ENCODE peak calls at places on chromosomes 13 and 19, in ten cellular contexts. One of them, this sample, is unnamed.

GRCh38 chr19:31127132-31127967 is 221.9 kb downstream of the TSHZ3 start:
- DNase-seq in AG10803: peak
- DNase-seq in mesothelial cell of epicardium: no peak
- DNase-seq in GM10248: no peak
- DNase-seq in bronchial epithelial cell: peak
- DNase-seq in A549: peak
- DNase-seq in cardiac fibroblast: peak
- DNase-seq in MCF 10A: peak
- DNase-seq in thoracic aorta: no peak
- DNase-seq in heart left ventricle: no peak
- DNase-seq in this sample: no peak

GRCh38 chr19:58037927-58038687 is 4.3 kb downstream of the ZSCAN1 start:
- DNase-seq in AG10803: no peak
- DNase-seq in mesothelial cell of epicardium: no peak
- DNase-seq in GM10248: no peak
- DNase-seq in bronchial epithelial cell: no peak
- DNase-seq in A549: no peak
- DNase-seq in cardiac fibroblast: no peak
- DNase-seq in MCF 10A: no peak
- DNase-seq in thoracic aorta: no peak
- DNase-seq in heart left ventricle: no peak
- DNase-seq in this sample: no peak

GRCh38 chr19:50667177-50667758 is 18.0 kb downstream of the C19orf81 start:
- DNase-seq in AG10803: no peak
- DNase-seq in mesothelial cell of epicardium: no peak
- DNase-seq in GM10248: no peak
- DNase-seq in bronchial epithelial cell: no peak
- DNase-seq in A549: no peak
- DNase-seq in cardiac fibroblast: no peak
- DNase-seq in MCF 10A: no peak
- DNase-seq in thoracic aorta: no peak
- DNase-seq in heart left ventricle: no peak
- DNase-seq in this sample: no peak

GRCh38 chr13:91078093-91078679 is 269.3 kb upstream of the MIR17HG start:
- DNase-seq in AG10803: no peak
- DNase-seq in mesothelial cell of epicardium: no peak
- DNase-seq in GM10248: no peak
- DNase-seq in bronchial epithelial cell: peak
- DNase-seq in A549: peak
- DNase-seq in cardiac fibroblast: peak
- DNase-seq in MCF 10A: peak
- DNase-seq in thoracic aorta: no peak
- DNase-seq in heart left ventricle: no peak
- DNase-seq in this sample: no peak

GRCh38 chr19:23440207-23440606 is 44.9 kb upstream of the ZNF91 start:
- DNase-seq in AG10803: no peak
- DNase-seq in mesothelial cell of epicardium: no peak
- DNase-seq in GM10248: no peak
- DNase-seq in bronchial epithelial cell: no peak
- DNase-seq in A549: peak
- DNase-seq in cardiac fibroblast: no peak
- DNase-seq in MCF 10A: no peak
- DNase-seq in thoracic aorta: no peak
- DNase-seq in heart left ventricle: no peak
- DNase-seq in this sample: no peak

GRCh38 chr19:4084547-4084877 is 17.8 kb upstream of the ZBTB7A start:
- DNase-seq in AG10803: no peak
- DNase-seq in mesothelial cell of epicardium: no peak
- DNase-seq in GM10248: no peak
- DNase-seq in bronchial epithelial cell: no peak
- DNase-seq in A549: no peak
- DNase-seq in cardiac fibroblast: no peak
- DNase-seq in MCF 10A: no peak
- DNase-seq in thoracic aorta: no peak
- DNase-seq in heart left ventricle: peak
- DNase-seq in this sample: no peak

GRCh38 chr19:35759697-35760096 is 1.7 kb downstream of the PROSER3 start:
- DNase-seq in AG10803: no peak
- DNase-seq in mesothelial cell of epicardium: no peak
- DNase-seq in GM10248: no peak
- DNase-seq in bronchial epithelial cell: no peak
- DNase-seq in A549: no peak
- DNase-seq in cardiac fibroblast: no peak
- DNase-seq in MCF 10A: no peak
- DNase-seq in thoracic aorta: no peak
- DNase-seq in heart left ventricle: peak
- DNase-seq in this sample: no peak

GRCh38 chr19:29680447-29680846 is 15.2 kb downstream of the PLEKHF1 start:
- DNase-seq in AG10803: no peak
- DNase-seq in mesothelial cell of epicardium: no peak
- DNase-seq in GM10248: peak
- DNase-seq in bronchial epithelial cell: no peak
- DNase-seq in A549: no peak
- DNase-seq in cardiac fibroblast: no peak
- DNase-seq in MCF 10A: no peak
- DNase-seq in thoracic aorta: no peak
- DNase-seq in heart left ventricle: no peak
- DNase-seq in this sample: no peak

GRCh38 chr19:46416077-46416709 is 2.8 kb upstream of the CCDC8 start:
- DNase-seq in AG10803: peak
- DNase-seq in mesothelial cell of epicardium: peak
- DNase-seq in GM10248: peak
- DNase-seq in bronchial epithelial cell: peak
- DNase-seq in A549: peak
- DNase-seq in cardiac fibroblast: peak
- DNase-seq in MCF 10A: peak
- DNase-seq in thoracic aorta: peak
- DNase-seq in heart left ventricle: peak
- DNase-seq in this sample: peak

GRCh38 chr19:6216996-6217751 is 62.6 kb downstream of the MLLT1 start:
- DNase-seq in AG10803: no peak
- DNase-seq in mesothelial cell of epicardium: peak
- DNase-seq in GM10248: no peak
- DNase-seq in bronchial epithelial cell: no peak
- DNase-seq in A549: no peak
- DNase-seq in cardiac fibroblast: peak
- DNase-seq in MCF 10A: no peak
- DNase-seq in thoracic aorta: no peak
- DNase-seq in heart left ventricle: peak
- DNase-seq in this sample: no peak

GRCh38 chr19:46495789-46496099 is at the start of gene PNMA8B:
- DNase-seq in AG10803: peak
- DNase-seq in mesothelial cell of epicardium: peak
- DNase-seq in GM10248: no peak
- DNase-seq in bronchial epithelial cell: peak
- DNase-seq in A549: no peak
- DNase-seq in cardiac fibroblast: peak
- DNase-seq in MCF 10A: no peak
- DNase-seq in thoracic aorta: no peak
- DNase-seq in heart left ventricle: peak
- DNase-seq in this sample: peak

DNA sequence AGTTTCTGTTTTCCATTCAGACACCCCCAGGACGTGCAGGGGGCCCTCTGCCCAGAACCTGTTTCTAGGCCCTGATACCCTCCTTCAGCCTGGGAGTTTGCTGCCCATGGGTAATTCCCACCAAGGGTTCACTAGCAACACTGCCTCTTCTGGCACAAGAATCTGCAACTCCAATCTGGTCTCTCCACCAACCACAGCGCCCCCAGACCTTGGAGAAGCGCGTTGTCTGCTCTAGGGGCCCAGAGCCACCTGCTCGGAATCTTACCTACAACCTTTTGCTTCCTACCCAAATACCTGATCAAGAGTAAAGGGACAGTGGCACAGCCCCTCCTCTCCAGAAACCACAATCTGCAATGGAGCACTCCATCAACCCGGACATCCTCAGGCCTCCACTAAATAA is 763 bp downstream of the ZNF180 start:
- DNase-seq in AG10803: no peak
- DNase-seq in mesothelial cell of epicardium: no peak
- DNase-seq in GM10248: no peak
- DNase-seq in bronchial epithelial cell: no peak
- DNase-seq in A549: no peak
- DNase-seq in cardiac fibroblast: no peak
- DNase-seq in MCF 10A: no peak
- DNase-seq in thoracic aorta: no peak
- DNase-seq in heart left ventricle: no peak
- DNase-seq in this sample: no peak
- TF ChIP-seq CTCF in AG10803: no peak
- TF ChIP-seq CTCF in mesothelial cell of epicardium: no peak
- TF ChIP-seq CTCF in GM10248: no peak
- TF ChIP-seq CTCF in bronchial epithelial cell: no peak
- TF ChIP-seq CTCF in A549: no peak
- TF ChIP-seq CTCF in cardiac fibroblast: no peak
- TF ChIP-seq CTCF in MCF 10A: no peak
- TF ChIP-seq CTCF in thoracic aorta: no peak
- TF ChIP-seq CTCF in heart left ventricle: no peak
- TF ChIP-seq CTCF in this sample: no peak

GRCh38 chr19:7328647-7329046 is 20.1 kb upstream of the ARHGEF18 start:
- DNase-seq in AG10803: no peak
- DNase-seq in mesothelial cell of epicardium: no peak
- DNase-seq in GM10248: peak
- DNase-seq in bronchial epithelial cell: no peak
- DNase-seq in A549: no peak
- DNase-seq in cardiac fibroblast: no peak
- DNase-seq in MCF 10A: no peak
- DNase-seq in thoracic aorta: no peak
- DNase-seq in heart left ventricle: no peak
- DNase-seq in this sample: no peak
- TF ChIP-seq CTCF in AG10803: no peak
- TF ChIP-seq CTCF in mesothelial cell of epicardium: no peak
- TF ChIP-seq CTCF in GM10248: peak
- TF ChIP-seq CTCF in bronchial epithelial cell: no peak
- TF ChIP-seq CTCF in A549: no peak
- TF ChIP-seq CTCF in cardiac fibroblast: no peak
- TF ChIP-seq CTCF in MCF 10A: no peak
- TF ChIP-seq CTCF in thoracic aorta: no peak
- TF ChIP-seq CTCF in heart left ventricle: no peak
- TF ChIP-seq CTCF in this sample: no peak

GRCh38 chr13:26503826-26504594 is 53.5 kb upstream of the WASF3 start:
- DNase-seq in AG10803: no peak
- DNase-seq in mesothelial cell of epicardium: no peak
- DNase-seq in GM10248: no peak
- DNase-seq in bronchial epithelial cell: no peak
- DNase-seq in A549: no peak
- DNase-seq in cardiac fibroblast: no peak
- DNase-seq in MCF 10A: no peak
- DNase-seq in thoracic aorta: no peak
- DNase-seq in heart left ventricle: no peak
- DNase-seq in this sample: no peak

GRCh38 chr13:26499209-26499601 is 58.3 kb upstream of the WASF3 start:
- DNase-seq in AG10803: no peak
- DNase-seq in mesothelial cell of epicardium: no peak
- DNase-seq in GM10248: no peak
- DNase-seq in bronchial epithelial cell: peak
- DNase-seq in A549: no peak
- DNase-seq in cardiac fibroblast: no peak
- DNase-seq in MCF 10A: no peak
- DNase-seq in thoracic aorta: no peak
- DNase-seq in heart left ventricle: no peak
- DNase-seq in this sample: no peak

GRCh38 chr13:26500618-26501320 is 56.7 kb upstream of the WASF3 start:
- DNase-seq in AG10803: no peak
- DNase-seq in mesothelial cell of epicardium: no peak
- DNase-seq in GM10248: no peak
- DNase-seq in bronchial epithelial cell: no peak
- DNase-seq in A549: no peak
- DNase-seq in cardiac fibroblast: no peak
- DNase-seq in MCF 10A: no peak
- DNase-seq in thoracic aorta: no peak
- DNase-seq in heart left ventricle: no peak
- DNase-seq in this sample: no peak

GRCh38 chr13:26498524-26499208 is 58.8 kb upstream of the WASF3 start:
- DNase-seq in AG10803: no peak
- DNase-seq in mesothelial cell of epicardium: no peak
- DNase-seq in GM10248: no peak
- DNase-seq in bronchial epithelial cell: peak
- DNase-seq in A549: no peak
- DNase-seq in cardiac fibroblast: peak
- DNase-seq in MCF 10A: no peak
- DNase-seq in thoracic aorta: no peak
- DNase-seq in heart left ventricle: no peak
- DNase-seq in this sample: no peak

DNA sequence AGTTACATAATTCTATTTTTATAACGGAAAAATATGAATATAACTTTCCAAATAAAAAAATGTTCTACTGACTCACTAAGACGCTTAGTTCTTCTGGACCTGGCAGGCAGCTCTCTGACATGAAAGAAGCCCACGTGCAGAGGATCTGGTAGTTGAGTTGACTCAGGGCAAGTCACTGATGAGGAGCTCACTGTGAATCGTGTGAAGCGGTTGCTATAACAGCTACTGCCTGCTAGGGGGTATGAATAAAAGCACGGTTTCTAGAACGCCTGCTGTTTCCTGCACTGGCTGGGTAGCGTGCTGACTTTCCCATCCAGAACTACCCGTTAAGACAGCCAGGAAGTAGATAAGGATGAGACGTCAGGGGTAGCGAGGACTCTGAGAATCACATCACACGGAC is 54.7 kb upstream of the WASF3 start:
- DNase-seq in AG10803: peak
- DNase-seq in mesothelial cell of epicardium: no peak
- DNase-seq in GM10248: no peak
- DNase-seq in bronchial epithelial cell: peak
- DNase-seq in A549: no peak
- DNase-seq in cardiac fibroblast: peak
- DNase-seq in MCF 10A: no peak
- DNase-seq in thoracic aorta: no peak
- DNase-seq in heart left ventricle: peak
- DNase-seq in this sample: no peak
- TF ChIP-seq CTCF in AG10803: peak
- TF ChIP-seq CTCF in mesothelial cell of epicardium: no peak
- TF ChIP-seq CTCF in GM10248: no peak
- TF ChIP-seq CTCF in bronchial epithelial cell: no peak
- TF ChIP-seq CTCF in A549: no peak
- TF ChIP-seq CTCF in cardiac fibroblast: peak
- TF ChIP-seq CTCF in MCF 10A: no peak
- TF ChIP-seq CTCF in thoracic aorta: no peak
- TF ChIP-seq CTCF in heart left ventricle: no peak
- TF ChIP-seq CTCF in this sample: no peak

DNA sequence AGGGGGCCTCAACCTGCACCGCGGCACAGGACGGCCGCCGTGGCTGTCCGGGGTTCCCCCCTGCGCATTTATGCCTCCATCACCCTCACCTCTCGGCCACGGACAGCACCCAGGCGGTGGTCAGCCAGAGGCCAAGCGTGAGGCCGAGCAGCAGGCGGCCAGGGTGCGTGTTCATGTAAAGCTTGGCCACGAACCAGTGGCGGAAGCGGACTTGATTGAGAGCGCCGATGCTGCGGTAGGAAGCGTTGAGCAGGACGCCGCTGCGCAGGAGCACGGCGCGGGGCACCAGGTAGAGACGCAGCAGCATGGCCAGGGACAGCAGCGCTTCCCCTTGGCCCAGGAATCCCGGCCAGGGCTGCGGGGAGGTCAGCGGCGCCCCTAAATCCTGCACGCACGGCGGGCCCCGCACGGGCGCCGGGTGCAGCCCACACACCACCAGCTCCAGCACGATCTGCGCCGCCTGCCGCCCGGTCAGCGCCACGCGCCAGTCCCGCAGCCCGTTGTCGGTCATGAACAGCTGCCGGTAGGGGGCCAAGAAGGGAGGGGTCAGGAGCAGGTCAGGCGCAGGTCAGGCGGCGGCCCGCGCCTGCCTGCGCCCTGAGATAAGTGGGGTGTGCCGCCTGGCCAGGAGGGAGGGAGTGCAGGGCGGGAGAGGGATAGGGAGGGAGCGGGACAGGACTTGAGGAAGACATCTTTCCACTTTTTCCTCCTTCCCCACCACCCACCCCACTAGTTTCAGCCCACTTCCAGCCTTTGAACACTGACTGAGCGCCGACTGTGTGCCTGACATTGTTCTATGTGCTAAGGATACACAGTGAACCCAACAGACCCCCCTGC is 6.5 kb downstream of the KCNN4 start:
- DNase-seq in AG10803: peak
- DNase-seq in mesothelial cell of epicardium: peak
- DNase-seq in GM10248: no peak
- DNase-seq in bronchial epithelial cell: peak
- DNase-seq in A549: no peak
- DNase-seq in cardiac fibroblast: peak
- DNase-seq in MCF 10A: no peak
- DNase-seq in thoracic aorta: no peak
- DNase-seq in heart left ventricle: peak
- DNase-seq in this sample: no peak
- TF ChIP-seq CTCF in AG10803: peak
- TF ChIP-seq CTCF in mesothelial cell of epicardium: peak
- TF ChIP-seq CTCF in GM10248: no peak
- TF ChIP-seq CTCF in bronchial epithelial cell: peak
- TF ChIP-seq CTCF in A549: no peak
- TF ChIP-seq CTCF in cardiac fibroblast: peak
- TF ChIP-seq CTCF in MCF 10A: no peak
- TF ChIP-seq CTCF in thoracic aorta: peak
- TF ChIP-seq CTCF in heart left ventricle: peak
- TF ChIP-seq CTCF in this sample: peak

This sample was measured in D721Med.